ENCODE peak calls at places on chromosomes 13 and 19, in seven cellular contexts. One of them, this sample, is unnamed.

GRCh38 chr13:46778879-46779278 is 18.1 kb downstream of the ESD start:
- DNase-seq in stimulated activated CD8-positive, alpha-beta memory T cell treated with anti-CD3 and anti-CD28 coated beads, Interleukin-15, amount 100 ng/mL, for 24 hours: no peak
- DNase-seq in mesothelial cell of epicardium: no peak
- DNase-seq in omental fat pad: no peak
- DNase-seq in T-cell: no peak
- DNase-seq in mucosa of descending colon: no peak
- DNase-seq in effector memory CD8-positive, alpha-beta T cell: no peak
- DNase-seq in this sample: no peak

GRCh38 chr19:5686647-5687359 is 3.3 kb upstream of the RPL36 start:
- DNase-seq in stimulated activated CD8-positive, alpha-beta memory T cell treated with anti-CD3 and anti-CD28 coated beads, Interleukin-15, amount 100 ng/mL, for 24 hours: peak; percentile 100
- DNase-seq in mesothelial cell of epicardium: peak; percentile 81
- DNase-seq in omental fat pad: peak; percentile 99
- DNase-seq in T-cell: peak; percentile 89
- DNase-seq in mucosa of descending colon: peak; percentile 99
- DNase-seq in effector memory CD8-positive, alpha-beta T cell: peak; percentile 93
- DNase-seq in this sample: peak; percentile 96

GRCh38 chr19:4567584-4568071 is 8.1 kb upstream of the SEMA6B start:
- DNase-seq in stimulated activated CD8-positive, alpha-beta memory T cell treated with anti-CD3 and anti-CD28 coated beads, Interleukin-15, amount 100 ng/mL, for 24 hours: peak; percentile 31
- DNase-seq in mesothelial cell of epicardium: no peak
- DNase-seq in omental fat pad: peak; percentile 55
- DNase-seq in T-cell: peak; percentile 39
- DNase-seq in mucosa of descending colon: peak; percentile 70
- DNase-seq in effector memory CD8-positive, alpha-beta T cell: peak; percentile 56
- DNase-seq in this sample: peak; percentile 37

GRCh38 chr19:55703790-55704215 is 28.8 kb downstream of the EPN1 start:
- DNase-seq in stimulated activated CD8-positive, alpha-beta memory T cell treated with anti-CD3 and anti-CD28 coated beads, Interleukin-15, amount 100 ng/mL, for 24 hours: peak; percentile 28
- DNase-seq in mesothelial cell of epicardium: no peak
- DNase-seq in omental fat pad: no peak
- DNase-seq in T-cell: peak; percentile 27
- DNase-seq in mucosa of descending colon: peak; percentile 68
- DNase-seq in effector memory CD8-positive, alpha-beta T cell: peak; percentile 20
- DNase-seq in this sample: peak; percentile 32

GRCh38 chr13:100636441-100636840 is 38.2 kb downstream of the TMTC4 start:
- DNase-seq in stimulated activated CD8-positive, alpha-beta memory T cell treated with anti-CD3 and anti-CD28 coated beads, Interleukin-15, amount 100 ng/mL, for 24 hours: no peak
- DNase-seq in mesothelial cell of epicardium: no peak
- DNase-seq in omental fat pad: no peak
- DNase-seq in T-cell: no peak
- DNase-seq in mucosa of descending colon: no peak
- DNase-seq in effector memory CD8-positive, alpha-beta T cell: no peak
- DNase-seq in this sample: no peak

GRCh38 chr13:46006688-46007452 is 45.7 kb downstream of the ZC3H13 start:
- DNase-seq in stimulated activated CD8-positive, alpha-beta memory T cell treated with anti-CD3 and anti-CD28 coated beads, Interleukin-15, amount 100 ng/mL, for 24 hours: no peak
- DNase-seq in mesothelial cell of epicardium: no peak
- DNase-seq in omental fat pad: no peak
- DNase-seq in T-cell: no peak
- DNase-seq in mucosa of descending colon: no peak
- DNase-seq in effector memory CD8-positive, alpha-beta T cell: no peak
- DNase-seq in this sample: no peak

GRCh38 chr19:45901432-45901903 is 945 bp downstream of the MYPOP start:
- DNase-seq in stimulated activated CD8-positive, alpha-beta memory T cell treated with anti-CD3 and anti-CD28 coated beads, Interleukin-15, amount 100 ng/mL, for 24 hours: no peak
- DNase-seq in mesothelial cell of epicardium: no peak
- DNase-seq in omental fat pad: peak; percentile 38
- DNase-seq in T-cell: peak; percentile 6
- DNase-seq in mucosa of descending colon: no peak
- DNase-seq in effector memory CD8-positive, alpha-beta T cell: peak; percentile 48
- DNase-seq in this sample: peak; percentile 43

GRCh38 chr19:31233288-31233687 is 115.9 kb downstream of the TSHZ3 start:
- DNase-seq in stimulated activated CD8-positive, alpha-beta memory T cell treated with anti-CD3 and anti-CD28 coated beads, Interleukin-15, amount 100 ng/mL, for 24 hours: no peak
- DNase-seq in mesothelial cell of epicardium: no peak
- DNase-seq in omental fat pad: no peak
- DNase-seq in T-cell: no peak
- DNase-seq in mucosa of descending colon: no peak
- DNase-seq in effector memory CD8-positive, alpha-beta T cell: no peak
- DNase-seq in this sample: no peak

GRCh38 chr19:10514211-10515145 is 2.8 kb downstream of the S1PR5 start:
- DNase-seq in stimulated activated CD8-positive, alpha-beta memory T cell treated with anti-CD3 and anti-CD28 coated beads, Interleukin-15, amount 100 ng/mL, for 24 hours: no peak
- DNase-seq in mesothelial cell of epicardium: no peak
- DNase-seq in omental fat pad: no peak
- DNase-seq in T-cell: no peak
- DNase-seq in mucosa of descending colon: no peak
- DNase-seq in effector memory CD8-positive, alpha-beta T cell: peak; percentile 55
- DNase-seq in this sample: peak; percentile 72

GRCh38 chr19:38208571-38208970 is 15.5 kb downstream of the DPF1 start:
- DNase-seq in stimulated activated CD8-positive, alpha-beta memory T cell treated with anti-CD3 and anti-CD28 coated beads, Interleukin-15, amount 100 ng/mL, for 24 hours: no peak
- DNase-seq in mesothelial cell of epicardium: no peak
- DNase-seq in omental fat pad: no peak
- DNase-seq in T-cell: no peak
- DNase-seq in mucosa of descending colon: no peak
- DNase-seq in effector memory CD8-positive, alpha-beta T cell: no peak
- DNase-seq in this sample: no peak

GRCh38 chr13:33865945-33866344 is 48.0 kb downstream of the RFC3 start:
- DNase-seq in stimulated activated CD8-positive, alpha-beta memory T cell treated with anti-CD3 and anti-CD28 coated beads, Interleukin-15, amount 100 ng/mL, for 24 hours: no peak
- DNase-seq in mesothelial cell of epicardium: no peak
- DNase-seq in omental fat pad: no peak
- DNase-seq in T-cell: no peak
- DNase-seq in mucosa of descending colon: no peak
- DNase-seq in effector memory CD8-positive, alpha-beta T cell: no peak
- DNase-seq in this sample: no peak

GRCh38 chr19:42573642-42574041 is 21.1 kb downstream of the CEACAM8 start:
- DNase-seq in stimulated activated CD8-positive, alpha-beta memory T cell treated with anti-CD3 and anti-CD28 coated beads, Interleukin-15, amount 100 ng/mL, for 24 hours: no peak
- DNase-seq in mesothelial cell of epicardium: no peak
- DNase-seq in omental fat pad: no peak
- DNase-seq in T-cell: no peak
- DNase-seq in mucosa of descending colon: no peak
- DNase-seq in effector memory CD8-positive, alpha-beta T cell: no peak
- DNase-seq in this sample: no peak

GRCh38 chr19:34673590-34673989 is 3.4 kb downstream of the SCGB2B2 start:
- DNase-seq in stimulated activated CD8-positive, alpha-beta memory T cell treated with anti-CD3 and anti-CD28 coated beads, Interleukin-15, amount 100 ng/mL, for 24 hours: no peak
- DNase-seq in mesothelial cell of epicardium: no peak
- DNase-seq in omental fat pad: no peak
- DNase-seq in T-cell: no peak
- DNase-seq in mucosa of descending colon: no peak
- DNase-seq in effector memory CD8-positive, alpha-beta T cell: no peak
- DNase-seq in this sample: no peak